ENCODE peak calls at places on chromosomes 11 and 22, in seven cellular contexts. K is transverse colon, P is fibroblast of pulmonary artery, X is dorsolateral prefrontal cortex, D is cardiac fibroblast, E is fibroblast of lung, I is thyroid gland. F is an unnamed sample.

GRCh38 chr11:61482513-61482912 is 26.0 kb upstream of the LRRC10B start:
- DNase-seq in K (no peak), P (no peak), X (no peak), D (no peak), E (no peak), I (no peak), F (peak)

GRCh38 chr11:122226810-122227379 is 110.9 kb upstream of the BLID start:
- DNase-seq in K (no peak), P (no peak), X (no peak), D (peak), E (no peak), I (no peak), F (peak)

GRCh38 chr11:117936973-117937372 is 7.8 kb upstream of the TMPRSS13 start:
- DNase-seq in K (no peak), P (no peak), X (no peak), D (no peak), E (no peak), I (no peak), F (no peak)

GRCh38 chr11:46127150-46127638 is 5.9 kb upstream of the PHF21A start:
- DNase-seq in K (peak), P (peak), X (no peak), D (peak), E (peak), I (no peak), F (peak)

GRCh38 chr11:30914143-30914762 is 328.1 kb upstream of the MPPED2 start:
- DNase-seq in K (peak), P (peak), X (peak), D (peak), E (peak), I (peak), F (no peak)

GRCh38 chr11:35541621-35542375 is 16.4 kb upstream of the PAMR1 start:
- DNase-seq in K (peak), P (peak), X (no peak), D (peak), E (peak), I (no peak), F (peak)

GRCh38 chr11:20077973-20078372 is 82.3 kb downstream of the DBX1 start:
- DNase-seq in K (no peak), P (no peak), X (no peak), D (no peak), E (no peak), I (no peak), F (no peak)

GRCh38 chr11:47852053-47852452 is 3.9 kb upstream of the NUP160 start:
- DNase-seq in K (no peak), P (no peak), X (no peak), D (no peak), E (no peak), I (no peak), F (no peak)

GRCh38 chr11:94737171-94737611 is 31.0 kb upstream of the AMOTL1 start:
- DNase-seq in K (no peak), P (peak), X (no peak), D (no peak), E (peak), I (no peak), F (peak)

GRCh38 chr22:26681395-26681821 is 24.0 kb downstream of the MIAT start:
- DNase-seq in K (no peak), P (peak), X (no peak), D (peak), E (peak), I (peak), F (peak)

GRCh38 chr11:37512156-37512780 is 914.2 kb upstream of the RAG2 start:
- DNase-seq in K (no peak), P (no peak), X (no peak), D (peak), E (peak), I (no peak), F (no peak)

GRCh38 chr11:43393765-43394355 is 35.1 kb downstream of the TTC17 start:
- DNase-seq in K (no peak), P (peak), X (no peak), D (peak), E (peak), I (peak), F (no peak)

GRCh38 chr11:36885154-36885553 is 287.1 kb upstream of the RAG2 start:
- DNase-seq in K (no peak), P (no peak), X (no peak), D (no peak), E (no peak), I (no peak), F (no peak)

GRCh38 chr11:4190098-4190497 is 95.5 kb downstream of the RRM1 start:
- DNase-seq in K (no peak), P (no peak), X (no peak), D (no peak), E (no peak), I (no peak), F (no peak)

GRCh38 chr11:44910591-44910990 is 40.1 kb downstream of the TP53I11 start:
- DNase-seq in K (no peak), P (no peak), X (no peak), D (no peak), E (no peak), I (no peak), F (no peak)

GRCh38 chr11:128424271-128424709 is 163.1 kb downstream of the ETS1 start:
- DNase-seq in K (no peak), P (peak), X (no peak), D (peak), E (peak), I (no peak), F (no peak)

GRCh38 chr22:29375436-29376076 is 12.8 kb downstream of the AP1B1 start:
- DNase-seq in K (no peak), P (no peak), X (no peak), D (no peak), E (peak), I (no peak), F (peak)

GRCh38 chr22:38824587-38824986 is 19.2 kb downstream of the NPTXR start:
- DNase-seq in K (peak), P (peak), X (peak), D (peak), E (peak), I (peak), F (peak)

GRCh38 chr11:32893947-32894827 is 1.6 kb downstream of the QSER1 start:
- DNase-seq in K (peak), P (peak), X (no peak), D (peak), E (peak), I (peak), F (peak)

GRCh38 chr11:8293171-8293570 is 29.5 kb upstream of the LMO1 start:
- DNase-seq in K (no peak), P (no peak), X (peak), D (no peak), E (no peak), I (no peak), F (no peak)

GRCh38 chr22:40463017-40463631 is 92.7 kb downstream of the SGSM3 start:
- DNase-seq in K (peak), P (no peak), X (no peak), D (no peak), E (no peak), I (no peak), F (no peak)

GRCh38 chr22:27193215-27193614 is 535.8 kb downstream of the MIAT start:
- DNase-seq in K (no peak), P (no peak), X (no peak), D (no peak), E (no peak), I (no peak), F (no peak)

GRCh38 chr11:1198766-1199688 is 23.8 kb upstream of the MUC5B start:
- DNase-seq in K (peak), P (no peak), X (no peak), D (no peak), E (no peak), I (no peak), F (no peak)

GRCh38 chr11:1196516-1197391 is 26.1 kb upstream of the MUC5B start:
- DNase-seq in K (no peak), P (no peak), X (no peak), D (no peak), E (no peak), I (no peak), F (no peak)

GRCh38 chr11:1199689-1200610 is 22.9 kb upstream of the MUC5B start:
- DNase-seq in K (peak), P (no peak), X (no peak), D (no peak), E (no peak), I (no peak), F (no peak)

GRCh38 chr11:1197431-1197885 is 25.4 kb upstream of the MUC5B start:
- DNase-seq in K (peak), P (no peak), X (no peak), D (no peak), E (no peak), I (no peak), F (no peak)

GRCh38 chr11:1197886-1198765 is 24.7 kb upstream of the MUC5B start:
- DNase-seq in K (peak), P (no peak), X (no peak), D (no peak), E (no peak), I (no peak), F (no peak)
- TF ChIP-seq CTCF in K (no peak), P (no peak), X (no peak), D (no peak), E (no peak), I (no peak), F (no peak)

DNA sequence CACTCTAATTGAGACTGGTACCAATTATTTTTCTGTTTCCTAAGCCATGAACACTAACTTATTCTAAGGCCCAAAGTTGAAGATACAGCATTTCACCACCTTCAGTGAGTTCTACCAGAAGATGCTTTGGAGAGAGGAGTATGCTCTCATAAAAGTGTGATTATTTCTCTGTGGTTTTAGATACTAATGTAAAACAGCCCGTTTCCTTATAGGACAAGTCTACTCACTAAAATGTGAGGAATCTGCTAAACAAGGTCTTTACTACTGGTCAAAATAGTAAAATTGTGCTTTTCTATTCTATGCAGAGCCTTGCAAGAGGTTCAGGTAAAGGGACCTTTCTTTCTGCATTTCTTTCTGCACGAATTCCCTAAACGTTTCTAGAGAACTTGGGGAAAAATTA is 2.4 kb downstream of the LGR4 start:
- DNase-seq in K (no peak), P (no peak), X (no peak), D (no peak), E (no peak), I (no peak), F (no peak)
- H3K4me3 ChIP-seq in K (peak), P (peak), X (no peak), D (no peak), E (no peak), I (no peak), F (no peak)

GRCh38 chr22:34437140-34437539 is 516.9 kb upstream of the LARGE1 start:
- DNase-seq in K (no peak), P (no peak), X (no peak), D (no peak), E (no peak), I (no peak), F (no peak)
- TF ChIP-seq CTCF in K (no peak), P (no peak), X (no peak), D (no peak), E (no peak), I (no peak), F (no peak)

GRCh38 chr11:13012037-13012693 is 3.0 kb downstream of the RASSF10 start:
- DNase-seq in K (no peak), P (no peak), X (no peak), D (peak), E (no peak), I (peak), F (no peak)
- H3K4me3 ChIP-seq in K (no peak), P (no peak), X (no peak), D (no peak), E (no peak), I (no peak), F (no peak)

DNA sequence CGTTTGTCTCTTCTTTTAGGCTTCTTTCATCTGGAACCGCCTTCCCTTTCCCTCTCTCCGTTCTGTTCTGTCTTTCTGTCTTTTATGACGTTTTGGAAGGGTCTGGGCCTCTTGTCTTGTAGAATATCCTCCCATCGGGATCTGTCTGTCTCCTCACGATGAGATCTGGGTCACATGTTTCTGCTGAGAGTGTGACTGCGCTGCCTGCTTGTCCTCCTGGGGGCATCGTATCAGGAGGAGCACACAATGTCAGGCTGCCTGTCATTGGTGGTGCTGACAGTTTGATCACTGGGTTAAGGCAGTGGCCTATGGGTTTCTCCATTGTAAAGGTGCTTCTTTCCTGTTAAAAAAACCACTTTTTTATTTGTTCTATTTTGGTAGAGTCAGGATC is 60.4 kb upstream of the PARVG start:
- DNase-seq in K (no peak), P (no peak), X (no peak), D (no peak), E (no peak), I (no peak), F (no peak)
- TF ChIP-seq CTCF in K (no peak), P (no peak), X (no peak), D (no peak), E (no peak), I (no peak), F (no peak)

DNA sequence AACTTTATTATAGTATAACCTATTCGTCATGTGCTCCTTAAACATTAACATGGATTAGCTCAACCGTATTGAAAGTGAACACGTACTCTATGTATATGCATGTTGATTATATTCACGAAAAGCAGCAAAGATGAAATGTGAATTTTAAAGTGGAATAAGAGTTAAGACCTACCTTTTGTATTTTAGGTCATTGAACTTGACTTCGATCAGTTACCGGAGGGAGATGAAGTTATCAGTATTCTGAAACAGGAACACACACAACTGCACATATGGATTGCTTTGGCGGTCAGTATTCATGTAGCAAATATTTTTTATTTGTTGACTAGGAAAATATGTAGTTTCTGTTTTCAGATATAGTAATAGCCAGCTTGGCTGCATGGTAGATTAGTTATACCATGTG is 1.4 kb downstream of the CTR9 start:
- DNase-seq in K (no peak), P (no peak), X (no peak), D (no peak), E (no peak), I (no peak), F (no peak)
- H3K4me3 ChIP-seq in K (no peak), P (peak), X (peak), D (peak), E (peak), I (no peak), F (peak)

GRCh38 chr11:396948-397548 is 3.0 kb downstream of the PKP3 start:
- DNase-seq in K (peak), P (peak), X (peak), D (peak), E (peak), I (no peak), F (peak)
- TF ChIP-seq CTCF in K (peak), P (peak), X (peak), D (peak), E (peak), I (no peak), F (peak)

DNA sequence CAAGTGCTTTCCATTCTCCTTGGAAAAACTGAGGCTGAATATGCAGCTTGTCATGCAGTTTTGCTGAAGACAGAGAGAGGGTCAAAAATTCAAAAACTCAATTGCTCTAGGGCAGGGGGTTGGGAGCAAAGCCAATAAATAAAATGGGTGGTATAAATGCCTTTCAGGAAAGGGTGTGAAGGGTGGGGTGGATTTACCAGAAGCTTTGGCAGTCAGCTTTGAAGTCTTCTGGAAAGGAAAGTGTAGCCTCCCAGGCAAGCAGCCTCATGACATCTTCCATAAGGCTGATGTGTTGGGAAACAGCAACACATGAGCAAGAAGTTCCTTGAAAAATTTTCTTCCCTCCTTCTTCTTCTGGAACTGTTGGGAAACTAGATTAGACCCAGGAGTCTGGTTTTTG is 38.7 kb downstream of the SNX19 start:
- DNase-seq in K (no peak), P (no peak), X (no peak), D (peak), E (no peak), I (no peak), F (no peak)
- H3K4me3 ChIP-seq in K (no peak), P (no peak), X (no peak), D (no peak), E (no peak), I (no peak), F (no peak)

GRCh38 chr11:68324241-68324640 is 11.8 kb downstream of the LRP5 start:
- DNase-seq in K (no peak), P (no peak), X (no peak), D (no peak), E (no peak), I (no peak), F (no peak)
- TF ChIP-seq CTCF in K (no peak), P (no peak), X (no peak), D (no peak), E (no peak), I (no peak), F (no peak)

F was measured in foreskin fibroblast.